ENCODE peak calls at places on chromosome 11, in four cellular contexts. Z, K, X and V are unnamed samples.

GRCh38 chr11:60164550-60165075 is 18.3 kb downstream of the MS4A6A start:
- DNase-seq in Z (peak; percentile 40), K (no peak), X (no peak), V (peak; percentile 81)

GRCh38 chr11:14642453-14642852 is 1.2 kb upstream of the PDE3B start:
- DNase-seq in Z (no peak), K (no peak), X (no peak), V (no peak)

GRCh38 chr11:68010058-68011041 is at the start of gene ALDH3B1:
- DNase-seq in Z (no peak), K (peak; percentile 94), X (peak; percentile 98), V (peak; percentile 70)

GRCh38 chr11:60868682-60869450 is 1.5 kb downstream of the ZP1 start:
- DNase-seq in Z (no peak), K (no peak), X (peak; percentile 19), V (no peak)

GRCh38 chr11:66339686-66340483 is 3.7 kb upstream of the RIN1 start:
- DNase-seq in Z (no peak), K (no peak), X (peak; percentile 39), V (no peak)

GRCh38 chr11:112025682-112026081 is 474 bp downstream of the DLAT start:
- DNase-seq in Z (no peak), K (no peak), X (no peak), V (peak; percentile 10)

GRCh38 chr11:111779118-111779517 is 12.9 kb upstream of the PPP2R1B start:
- DNase-seq in Z (no peak), K (no peak), X (no peak), V (no peak)

GRCh38 chr11:72871089-72871488 is 56.9 kb downstream of the ATG16L2 start:
- DNase-seq in Z (no peak), K (no peak), X (no peak), V (no peak)

GRCh38 chr11:101718406-101718805 is 134.6 kb upstream of the TRPC6 start:
- DNase-seq in Z (peak; percentile 77), K (no peak), X (no peak), V (peak; percentile 59)

GRCh38 chr11:92841719-92842118 is 127.7 kb upstream of the MTNR1B start:
- DNase-seq in Z (no peak), K (no peak), X (no peak), V (peak; percentile 41)

GRCh38 chr11:119860561-119861094 is 131.6 kb upstream of the NECTIN1 start:
- DNase-seq in Z (no peak), K (no peak), X (no peak), V (peak; percentile 77)

GRCh38 chr11:90134420-90135003 is at the start of gene NAALAD2:
- DNase-seq in Z (no peak), K (peak; percentile 22), X (peak; percentile 46), V (no peak)

GRCh38 chr11:63768232-63769043 is at the start of gene ZFTA:
- DNase-seq in Z (no peak), K (peak; percentile 71), X (peak; percentile 71), V (peak; percentile 43)

GRCh38 chr11:7667460-7667859 is 5.8 kb downstream of the CYB5R2 start:
- DNase-seq in Z (no peak), K (no peak), X (no peak), V (peak; percentile 26)

GRCh38 chr11:80826808-80827207 is 1386.0 kb upstream of the TENM4 start:
- DNase-seq in Z (no peak), K (no peak), X (no peak), V (no peak)

GRCh38 chr11:61814242-61814957 is 2.4 kb downstream of the FADS1 start:
- DNase-seq in Z (no peak), K (peak; percentile 67), X (no peak), V (peak; percentile 17)

GRCh38 chr11:45178890-45179663 is 32.6 kb downstream of the PRDM11 start:
- DNase-seq in Z (peak; percentile 86), K (no peak), X (no peak), V (peak; percentile 86)

GRCh38 chr11:120594746-120595145 is 83.2 kb downstream of the GRIK4 start:
- DNase-seq in Z (no peak), K (no peak), X (peak; percentile 18), V (no peak)

DNA sequence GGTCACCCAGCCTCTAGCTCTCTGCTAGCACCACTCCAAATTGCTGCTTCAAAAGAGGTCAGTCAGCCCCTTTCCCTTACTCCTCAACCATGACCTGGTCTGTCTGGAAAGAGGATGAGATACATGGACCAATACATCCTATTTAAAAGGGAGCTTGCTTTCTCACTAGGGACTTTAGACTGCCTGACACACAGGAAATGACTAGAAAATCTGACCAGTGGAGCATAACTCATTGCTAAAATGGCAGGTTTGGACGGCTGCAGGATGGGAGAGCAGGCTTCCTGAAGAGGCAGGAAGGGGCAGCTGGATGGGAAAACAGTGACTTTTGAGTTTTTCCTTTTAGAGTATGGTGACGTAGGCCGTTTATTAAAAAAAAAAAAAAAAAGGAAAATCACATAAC is 25.3 kb downstream of the STIM1 start:
- DNase-seq in Z (no peak), K (no peak), X (no peak), V (peak; percentile 60)
- H3K4me1 ChIP-seq in Z (peaks cover 19% of the 10 kb centered on the region), K (peaks cover 12% of the 10 kb centered on the region), X (peaks cover 30% of the 10 kb centered on the region), V (peaks cover 36% of the 10 kb centered on the region)

GRCh38 chr11:17460406-17460805 is 16.2 kb downstream of the ABCC8 start:
- DNase-seq in Z (no peak), K (no peak), X (no peak), V (no peak)

GRCh38 chr11:17458268-17458667 is 18.4 kb downstream of the ABCC8 start:
- DNase-seq in Z (no peak), K (no peak), X (no peak), V (no peak)

GRCh38 chr11:17462940-17463339 is 13.7 kb downstream of the ABCC8 start:
- DNase-seq in Z (no peak), K (no peak), X (no peak), V (no peak)

GRCh38 chr11:17457361-17458104 is 19.1 kb downstream of the ABCC8 start:
- DNase-seq in Z (no peak), K (no peak), X (no peak), V (no peak)

DNA sequence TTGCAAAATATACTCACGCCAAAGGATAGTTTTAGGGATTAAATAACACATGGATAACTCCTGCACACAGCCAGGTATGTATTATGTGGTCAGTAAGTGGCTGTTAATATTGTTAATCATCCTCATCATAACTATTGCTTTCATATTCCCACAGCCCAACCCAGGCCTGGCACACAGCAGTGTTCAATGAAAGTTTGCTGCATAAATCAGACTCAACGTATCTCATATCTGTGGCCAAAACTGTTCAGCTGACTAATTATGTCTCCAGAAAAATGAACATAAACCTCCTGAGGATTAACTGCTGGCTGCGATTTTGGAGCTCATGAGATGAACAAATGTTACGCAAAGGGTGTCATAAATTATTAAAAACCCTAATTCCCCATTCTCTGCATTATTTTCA is 17.4 kb downstream of the ABCC8 start:
- DNase-seq in Z (no peak), K (no peak), X (no peak), V (peak; percentile 4)
- H3K27me3 ChIP-seq in Z (peaks cover 29% of the 10 kb centered on the region), K (no peaks in the 10 kb centered on the region), X (no peaks in the 10 kb centered on the region), V (no peaks in the 10 kb centered on the region)

GRCh38 chr11:11571893-11572292 is 49.9 kb downstream of the GALNT18 start:
- DNase-seq in Z (no peak), K (no peak), X (no peak), V (no peak)

GRCh38 chr11:11569936-11570491 is 51.8 kb downstream of the GALNT18 start:
- DNase-seq in Z (peak; percentile 43), K (peak; percentile 45), X (peak; percentile 62), V (peak; percentile 62)

GRCh38 chr11:11568651-11569229 is 53.1 kb downstream of the GALNT18 start:
- DNase-seq in Z (peak; percentile 83), K (no peak), X (no peak), V (peak; percentile 85)

GRCh38 chr11:11572386-11572785 is 49.4 kb downstream of the GALNT18 start:
- DNase-seq in Z (no peak), K (no peak), X (no peak), V (no peak)

DNA sequence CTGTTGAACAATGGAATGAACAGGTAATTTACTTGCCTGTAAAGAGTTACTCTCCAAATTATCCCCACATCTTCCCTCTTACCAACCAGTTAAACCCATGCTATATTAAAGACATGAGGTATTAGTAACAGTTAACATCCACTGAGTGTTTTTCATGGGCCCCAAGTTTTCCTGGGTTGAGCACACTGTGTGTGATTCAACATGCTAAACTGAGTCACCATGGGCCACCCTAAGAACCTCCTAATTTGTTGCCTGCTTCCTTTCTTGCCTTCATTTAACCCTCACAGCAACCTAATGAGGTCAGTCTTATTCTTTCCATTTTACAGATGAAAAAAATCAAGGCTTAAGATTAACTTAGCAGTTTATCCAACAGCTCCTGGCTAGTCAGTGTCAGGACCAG is 51.0 kb downstream of the GALNT18 start:
- DNase-seq in Z (no peak), K (no peak), X (no peak), V (no peak)
- H3K4me1 ChIP-seq in Z (peaks cover 32% of the 10 kb centered on the region), K (no peaks in the 10 kb centered on the region), X (peaks cover 35% of the 10 kb centered on the region), V (peaks cover 38% of the 10 kb centered on the region)

DNA sequence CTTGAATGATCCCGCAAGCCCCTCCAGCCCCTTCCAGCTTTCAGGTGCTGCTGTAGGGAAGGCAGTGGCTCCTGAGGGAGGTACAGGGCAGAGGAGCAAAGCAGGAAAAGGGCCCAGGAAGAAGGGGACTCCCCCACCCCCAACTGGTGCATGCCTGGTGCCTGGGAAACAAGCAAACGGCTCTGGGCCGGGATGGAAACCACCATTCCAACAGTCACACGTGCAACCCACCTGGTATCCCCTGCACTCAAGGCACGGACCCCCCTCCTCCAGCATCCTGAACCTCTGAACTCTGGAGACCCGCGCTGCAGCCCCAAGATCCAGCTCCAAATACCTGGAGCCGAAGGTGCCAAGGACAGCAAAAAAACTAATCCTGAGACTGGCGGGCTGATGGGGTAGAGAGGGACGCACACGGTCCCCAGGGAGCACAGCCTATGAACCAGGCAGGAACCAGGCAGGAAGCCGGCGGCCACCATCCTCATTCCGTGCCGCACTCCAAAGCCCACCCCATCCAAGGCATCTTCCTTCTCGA is 537 bp downstream of the SCN4B start:
- DNase-seq in Z (no peak), K (no peak), X (no peak), V (no peak)
- H3K27me3 ChIP-seq in Z (peaks cover 16% of the 10 kb centered on the region), K (peaks cover 50% of the 10 kb centered on the region), X (peaks cover 52% of the 10 kb centered on the region), V (no peaks in the 10 kb centered on the region)

GRCh38 chr11:122108192-122108799 is 7.7 kb downstream of the BLID start:
- DNase-seq in Z (no peak), K (peak; percentile 45), X (no peak), V (no peak)

GRCh38 chr11:122107045-122107444 is 9.0 kb downstream of the BLID start:
- DNase-seq in Z (no peak), K (no peak), X (no peak), V (no peak)

GRCh38 chr11:122105009-122105828 is 10.8 kb downstream of the BLID start:
- DNase-seq in Z (no peak), K (no peak), X (no peak), V (no peak)

GRCh38 chr11:122108828-122109227 is 7.2 kb downstream of the BLID start:
- DNase-seq in Z (no peak), K (no peak), X (no peak), V (no peak)

GRCh38 chr11:122107566-122107965 is 8.4 kb downstream of the BLID start:
- DNase-seq in Z (no peak), K (no peak), X (no peak), V (no peak)
- H3K4me1 ChIP-seq in Z (peaks cover 18% of the 10 kb centered on the region), K (no peaks in the 10 kb centered on the region), X (no peaks in the 10 kb centered on the region), V (peaks cover 35% of the 10 kb centered on the region)